ENCODE peak calls at places on chromosomes 13 and 19, in four cellular contexts. J is H9, S is IMR-90, K is mesendoderm. Z is an unnamed sample.

GRCh38 chr13:26482451-26483197 is 74.9 kb upstream of the WASF3 start:
- DNase-seq in K (peak), S (peak), J (peak), Z (peak)

GRCh38 chr13:106337096-106337495 is 198.4 kb downstream of the EFNB2 start:
- DNase-seq in S (peak), J (no peak), K (no peak), Z (no peak)

GRCh38 chr13:106318941-106319411 is 216.5 kb downstream of the EFNB2 start:
- DNase-seq in J (no peak), S (peak), K (peak), Z (no peak)

GRCh38 chr19:42159942-42160341 is 27.7 kb upstream of the POU2F2 start:
- DNase-seq in J (no peak), S (no peak), K (no peak), Z (no peak)

GRCh38 chr13:64127856-64128255 is 2712.2 kb upstream of the PCDH20 start:
- DNase-seq in K (no peak), S (no peak), J (no peak), Z (no peak)

GRCh38 chr13:50631041-50631440 is 212.5 kb downstream of the DLEU7 start:
- DNase-seq in J (no peak), K (no peak), S (no peak), Z (no peak)

GRCh38 chr19:4474504-4475136 is 2.5 kb downstream of the HDGFL2 start:
- DNase-seq in K (peak), J (peak), S (peak), Z (peak)

GRCh38 chr19:9917322-9917721 is 19.0 kb downstream of the OLFM2 start:
- DNase-seq in S (peak), K (peak), J (peak), Z (no peak)

GRCh38 chr13:69565334-69565733 is 542.3 kb upstream of the ATXN8OS start:
- DNase-seq in S (no peak), J (peak), K (peak), Z (no peak)

GRCh38 chr19:2962018-2962670 is 15.2 kb upstream of the TLE6 start:
- DNase-seq in S (peak), J (peak), K (peak), Z (no peak)

GRCh38 chr13:60226507-60226906 is 62.8 kb upstream of the DIAPH3 start:
- DNase-seq in K (peak), S (peak), J (peak), Z (no peak)

GRCh38 chr13:53138369-53139036 is 109.9 kb downstream of the OLFM4 start:
- DNase-seq in S (peak), J (no peak), K (peak), Z (no peak)

GRCh38 chr13:109840201-109840892 is 54.0 kb upstream of the IRS2 start:
- DNase-seq in K (peak), J (no peak), S (peak), Z (no peak)

GRCh38 chr13:29111446-29111845 is 291.3 kb downstream of the MTUS2 start:
- DNase-seq in K (no peak), S (no peak), J (no peak), Z (no peak)

GRCh38 chr13:104310861-104311260 is 1244.6 kb upstream of the SLC10A2 start:
- DNase-seq in K (no peak), J (no peak), S (no peak), Z (no peak)

GRCh38 chr19:18804139-18804601 is 13.1 kb upstream of the COMP start:
- DNase-seq in J (no peak), S (no peak), K (no peak), Z (no peak)

GRCh38 chr19:45506246-45506990 is 861 bp upstream of the VASP start:
- DNase-seq in J (peak), S (peak), K (peak), Z (no peak)

GRCh38 chr19:49677901-49678674 is 1.0 kb downstream of the PRMT1 start:
- DNase-seq in K (peak), S (peak), J (peak), Z (peak)

GRCh38 chr19:18294467-18294864 is 13.0 kb upstream of the JUND start:
- DNase-seq in K (peak), J (peak), S (no peak), Z (no peak)

GRCh38 chr13:95403349-95404140 is 102.3 kb upstream of the ABCC4 start:
- DNase-seq in J (peak), K (peak), S (no peak), Z (peak)

GRCh38 chr13:80341098-80341701 is at the start of gene SPRY2:
- DNase-seq in K (peak), S (peak), J (peak), Z (peak)

GRCh38 chr19:35109395-35110112 is 6.1 kb upstream of the FXYD3 start:
- DNase-seq in K (no peak), J (no peak), S (no peak), Z (no peak)

GRCh38 chr19:13521066-13521465 is 14.8 kb upstream of the CACNA1A start:
- DNase-seq in K (no peak), J (no peak), S (peak), Z (no peak)

GRCh38 chr13:97586941-97587340 is 153.0 kb downstream of the RAP2A start:
- DNase-seq in S (no peak), J (no peak), K (peak), Z (no peak)

GRCh38 chr13:23956106-23956505 is 58.8 kb upstream of the C1QTNF9B start:
- DNase-seq in J (no peak), S (peak), K (no peak), Z (no peak)

GRCh38 chr13:31964168-31964567 is 67.4 kb upstream of the FRY start:
- DNase-seq in K (no peak), S (no peak), J (no peak), Z (no peak)

GRCh38 chr13:91482427-91482826 is 84.0 kb downstream of the GPC5 start:
- DNase-seq in S (no peak), K (peak), J (no peak), Z (no peak)

GRCh38 chr13:93715866-93716265 is 489.3 kb downstream of the GPC6 start:
- DNase-seq in J (no peak), S (peak), K (no peak), Z (no peak)

GRCh38 chr19:35347930-35348298 is 212 bp downstream of the FFAR1 start:
- DNase-seq in J (peak), S (no peak), K (no peak), Z (no peak)

GRCh38 chr13:108828053-108828806 is 198.8 kb downstream of the MYO16 start:
- DNase-seq in J (no peak), K (peak), S (no peak), Z (no peak)

GRCh38 chr19:32324631-32325215 is 20.7 kb upstream of the ZNF507 start:
- DNase-seq in J (no peak), S (peak), K (no peak), Z (no peak)

GRCh38 chr19:16594681-16595091 is 22.5 kb upstream of the SLC35E1 start:
- DNase-seq in K (no peak), S (no peak), J (no peak), Z (no peak)

GRCh38 chr19:16598848-16599247 is 26.6 kb upstream of the SLC35E1 start:
- DNase-seq in K (no peak), J (no peak), S (no peak), Z (no peak)

GRCh38 chr19:16594131-16594586 is 21.9 kb upstream of the SLC35E1 start:
- DNase-seq in J (no peak), S (no peak), K (no peak), Z (no peak)

GRCh38 chr19:16595097-16595496 is 22.9 kb upstream of the SLC35E1 start:
- DNase-seq in J (no peak), S (no peak), K (no peak), Z (no peak)

DNA sequence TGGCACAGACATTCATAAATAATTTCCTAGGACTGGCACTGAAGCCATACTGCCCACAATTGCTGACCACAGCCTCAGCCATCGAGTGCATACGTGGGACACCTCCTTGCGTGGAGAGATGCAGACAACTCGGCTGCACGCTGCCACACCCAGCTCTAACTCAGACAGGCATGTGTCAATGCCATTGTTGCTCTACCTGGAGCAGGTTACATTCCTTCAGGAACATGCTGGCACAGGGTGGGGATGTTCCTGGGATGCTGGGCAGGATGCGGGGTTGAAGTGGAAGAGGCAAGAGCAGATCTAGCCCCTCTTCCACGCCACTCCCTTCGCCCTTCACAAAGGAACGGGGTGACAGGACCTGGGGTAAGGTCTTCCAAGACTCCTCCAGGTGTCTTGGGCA is 24.2 kb upstream of the SLC35E1 start:
- DNase-seq in J (no peak), K (no peak), S (no peak), Z (no peak)
- H4K5ac ChIP-seq in J (peak), K (no peak), S (no peak), Z (no peak)

DNA sequence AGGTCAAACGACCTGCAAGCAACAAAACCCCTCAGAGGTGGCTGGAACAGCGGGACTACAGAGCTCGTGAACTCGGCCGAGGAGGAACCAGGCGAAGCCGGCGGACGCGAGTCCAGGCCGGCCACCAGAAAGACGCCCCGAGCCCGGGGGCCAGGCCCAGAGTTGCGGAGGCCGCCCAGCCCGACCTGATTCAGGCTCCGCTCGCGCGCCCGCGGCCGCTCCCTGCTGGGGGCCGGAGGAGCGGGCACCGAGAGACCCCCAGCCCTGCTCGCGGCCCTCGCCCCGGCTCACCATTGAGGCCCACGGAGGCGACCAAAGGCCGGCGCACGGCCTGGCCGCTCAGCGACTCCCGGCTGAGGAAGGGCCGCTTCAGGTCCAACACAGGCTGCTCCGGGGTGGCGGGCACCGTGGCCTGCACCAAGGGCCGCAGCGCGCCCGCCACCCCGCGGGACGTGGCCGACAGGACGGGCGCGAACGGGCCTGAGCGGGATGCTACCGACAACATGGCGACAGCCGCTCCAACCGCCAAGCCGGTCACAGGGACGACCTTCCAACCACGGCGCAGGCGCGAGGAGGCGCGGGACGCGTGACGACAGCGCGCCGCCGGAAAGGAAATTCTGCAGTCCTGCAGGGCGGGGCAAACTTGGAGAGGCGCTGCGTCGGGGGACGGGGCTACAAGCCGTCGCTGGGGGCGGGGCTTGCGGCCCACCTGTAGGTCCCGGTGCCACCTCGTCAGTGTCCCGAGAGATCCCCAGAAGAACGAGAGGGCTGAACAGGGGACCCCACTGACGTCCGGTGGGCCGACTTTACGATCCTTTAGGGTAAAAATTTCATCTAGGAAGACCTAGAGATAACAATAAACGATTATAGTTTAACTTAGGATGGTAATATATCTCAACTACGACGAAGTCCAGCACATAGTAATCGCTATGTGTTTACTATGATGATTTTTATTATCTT is at the start of gene UQCRFS1:
- DNase-seq in S (peak), J (peak), K (peak), Z (peak)
- H3K4ac ChIP-seq in S (peak), J (peak), K (peak), Z (peak)

GRCh38 chr13:34189946-34190345 is 372.0 kb downstream of the RFC3 start:
- DNase-seq in J (no peak), K (peak), S (no peak), Z (no peak)
- H4K5ac ChIP-seq in J (no peak), K (no peak), S (no peak), Z (no peak)

DNA sequence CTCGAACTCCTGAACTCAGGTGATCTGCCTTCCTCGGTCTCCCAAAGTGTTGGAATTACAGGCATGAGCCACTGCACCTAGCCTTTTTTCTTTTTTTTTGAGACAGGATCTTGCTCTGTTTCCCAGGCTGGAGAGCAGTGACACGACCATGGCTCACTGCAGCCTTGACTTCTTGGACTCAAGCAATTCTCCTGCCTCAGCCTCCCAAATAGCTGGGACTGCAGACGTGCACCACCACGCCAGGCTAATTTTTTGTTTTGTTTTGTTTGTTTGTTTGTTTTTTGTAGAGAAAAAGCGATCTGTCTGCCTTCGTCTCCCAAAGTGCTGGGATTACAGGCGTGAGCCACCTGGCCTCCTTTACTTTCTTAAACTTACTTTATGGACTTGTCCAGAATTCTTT is 6.5 kb upstream of the SIN3B start:
- DNase-seq in J (no peak), K (peak), S (no peak), Z (no peak)
- H3K4ac ChIP-seq in J (no peak), K (no peak), S (peak), Z (no peak)

GRCh38 chr19:1856698-1857603 is 6.4 kb downstream of the KLF16 start:
- DNase-seq in J (peak), S (peak), K (peak), Z (peak)

GRCh38 chr19:1859319-1859718 is 4.1 kb downstream of the KLF16 start:
- DNase-seq in K (peak), S (no peak), J (no peak), Z (no peak)

GRCh38 chr19:1857648-1858326 is 5.6 kb downstream of the KLF16 start:
- DNase-seq in S (no peak), J (no peak), K (no peak), Z (no peak)

GRCh38 chr19:1860133-1860775 is 3.1 kb downstream of the KLF16 start:
- DNase-seq in K (peak), J (no peak), S (peak), Z (peak)

DNA sequence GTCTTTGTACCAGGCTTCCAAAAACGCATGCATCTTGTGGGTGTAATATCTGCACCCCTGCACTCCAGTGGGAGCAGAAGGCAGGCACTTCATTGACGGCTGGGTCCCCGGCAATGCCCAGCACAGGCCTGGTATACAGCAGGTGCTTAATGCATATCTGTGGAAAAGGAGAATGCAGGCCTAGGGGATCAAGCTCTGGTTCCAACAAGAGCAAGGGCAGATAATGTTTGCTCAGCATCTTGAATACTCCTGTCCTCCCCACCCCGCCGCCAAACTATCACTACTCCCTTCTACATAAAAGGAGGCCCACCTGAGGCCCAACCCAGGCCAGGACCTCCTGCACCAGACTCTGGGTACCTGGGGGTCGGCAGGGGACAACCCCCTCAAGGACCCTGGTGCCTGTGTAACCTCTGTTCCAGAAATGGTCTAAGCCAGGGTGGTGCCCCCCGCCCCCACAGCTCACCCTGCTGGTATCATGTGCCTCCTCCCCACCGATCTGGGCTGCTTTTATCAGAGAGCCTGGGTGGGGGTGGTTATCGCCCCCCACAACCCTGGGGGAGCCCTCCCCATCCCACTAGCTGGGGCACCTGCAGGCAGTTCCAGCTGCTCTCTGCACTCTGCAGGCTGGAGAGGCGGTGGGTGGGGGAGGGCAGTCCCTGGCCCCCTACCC is 4.8 kb downstream of the KLF16 start:
- DNase-seq in J (no peak), S (no peak), K (no peak), Z (no peak)
- H4K5ac ChIP-seq in J (no peak), S (no peak), K (no peak), Z (no peak)

GRCh38 chr19:46913198-46913851 is 52.5 kb downstream of the ARHGAP35 start:
- DNase-seq in S (no peak), J (no peak), K (peak), Z (no peak)
- H3K4ac ChIP-seq in S (peak), J (no peak), K (no peak), Z (no peak)

DNA sequence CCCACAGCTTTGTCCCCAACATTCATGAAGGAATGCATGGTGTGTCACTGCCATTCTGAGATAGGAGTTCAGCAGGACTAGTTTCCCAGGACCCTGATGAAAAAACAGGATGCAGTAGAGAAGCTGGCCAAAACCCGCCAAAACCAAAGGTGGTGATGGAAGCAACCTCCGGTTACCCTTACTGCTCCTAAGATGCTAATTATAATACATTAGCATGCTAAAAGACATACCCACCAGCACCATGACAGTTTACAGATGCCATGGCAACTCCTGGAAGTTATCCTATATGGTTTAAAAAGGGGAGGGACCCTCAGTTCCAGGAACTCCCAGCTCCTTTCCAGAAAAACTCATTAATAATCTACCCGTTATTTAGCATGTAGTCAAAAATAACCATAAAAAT is 59.9 kb upstream of the KCTD15 start:
- DNase-seq in S (no peak), K (no peak), J (no peak), Z (no peak)
- H4K5ac ChIP-seq in S (no peak), K (no peak), J (no peak), Z (no peak)

GRCh38 chr13:99429670-99430069 is 71.6 kb upstream of the TM9SF2 start:
- DNase-seq in S (no peak), J (peak), K (no peak), Z (no peak)
- H3K4ac ChIP-seq in S (no peak), J (no peak), K (no peak), Z (no peak)

GRCh38 chr13:111186305-111186930 is 71.3 kb downstream of the ARHGEF7 start:
- DNase-seq in S (no peak), K (no peak), J (no peak), Z (no peak)
- H4K5ac ChIP-seq in S (no peak), K (no peak), J (no peak), Z (no peak)

DNA sequence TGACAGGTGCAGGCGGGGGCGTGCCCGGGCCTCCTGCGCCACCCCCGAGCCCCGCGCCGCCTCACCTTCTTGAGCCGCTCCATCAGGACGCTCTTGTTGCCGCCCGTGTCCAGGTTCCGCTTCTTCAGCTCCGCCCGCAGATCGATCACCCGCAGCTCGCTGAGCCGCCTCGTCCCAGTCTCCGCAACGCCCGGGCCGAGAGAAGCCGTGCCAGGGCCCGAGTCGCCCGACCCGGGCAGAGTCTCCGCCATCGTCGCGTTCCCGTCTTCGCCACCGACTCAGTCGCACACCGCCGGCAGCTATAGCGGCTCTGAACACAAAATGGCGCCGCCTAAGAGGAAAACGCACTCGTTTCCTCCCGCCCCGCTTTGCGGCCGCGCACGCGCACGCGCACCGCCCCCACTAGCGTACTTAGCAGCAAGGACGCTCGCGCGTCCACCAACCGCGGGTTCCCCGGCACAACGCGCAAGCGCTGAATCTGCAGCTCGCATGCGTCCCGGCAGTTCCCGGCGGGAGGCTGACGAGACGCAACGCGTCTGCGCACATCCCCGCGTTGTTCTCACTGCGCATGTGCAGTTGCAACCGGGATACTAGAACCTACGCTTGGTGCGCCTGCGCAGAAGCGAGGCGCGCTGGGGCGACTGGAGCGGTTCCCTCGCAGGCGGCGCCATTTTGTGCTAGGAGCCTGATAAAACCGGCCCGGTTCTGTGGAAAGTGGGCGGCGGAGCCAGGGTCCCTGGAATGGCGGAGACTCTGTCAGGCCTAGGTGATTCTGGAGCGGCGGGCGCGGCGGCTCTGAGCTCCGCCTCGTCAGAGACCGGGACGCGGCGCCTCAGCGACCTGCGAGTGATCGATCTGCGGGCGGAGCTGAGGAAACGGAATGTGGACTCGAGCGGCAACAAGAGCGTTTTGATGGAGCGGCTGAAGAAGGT is at the start of the genes SAFB and SAFB2:
- DNase-seq in K (peak), S (peak), J (peak), Z (peak)
- H3K4ac ChIP-seq in K (peak), S (peak), J (no peak), Z (peak)